ENCODE peak calls at places on chromosomes 16 and 17, in seven cellular contexts. I is effector memory CD8-positive, alpha-beta T cell; U is ACHN; V is iris pigment epithelial cell; N is A172; C is Panc1; P is AG04449. J is an unnamed sample.

GRCh38 chr16:84039696-84040095 is 2.9 kb downstream of the SLC38A8 start:
- DNase-seq in N (no peak), V (no peak), P (no peak), U (no peak), C (no peak), I (no peak), J (no peak)

GRCh38 chr16:29995911-29996772 is at the start of gene INO80E:
- DNase-seq in N (peak), I (peak), U (peak), P (no peak), C (peak), V (peak), J (peak)

GRCh38 chr17:8825802-8826201 is 26.6 kb upstream of the MFSD6L start:
- DNase-seq in V (no peak), I (no peak), U (no peak), P (no peak), N (no peak), C (no peak), J (no peak)

GRCh38 chr16:74757347-74757746 is 17.3 kb downstream of the FA2H start:
- DNase-seq in V (no peak), I (no peak), N (no peak), U (no peak), P (no peak), C (no peak), J (no peak)

GRCh38 chr16:89905511-89906140 is 13.0 kb upstream of the MC1R start:
- DNase-seq in N (peak), V (no peak), U (no peak), I (no peak), P (no peak), C (no peak), J (no peak)

GRCh38 chr16:79190542-79190941 is 410.0 kb downstream of the MAF start:
- DNase-seq in I (no peak), U (no peak), C (no peak), N (no peak), V (no peak), P (no peak), J (no peak)

GRCh38 chr16:2954647-2955381 is 9.3 kb upstream of the KREMEN2 start:
- DNase-seq in P (no peak), C (no peak), I (no peak), N (no peak), V (no peak), U (no peak), J (no peak)

GRCh38 chr17:3962217-3963069 is 1.8 kb downstream of the ATP2A3 start:
- DNase-seq in I (no peak), N (no peak), U (no peak), V (no peak), P (no peak), C (no peak), J (no peak)

GRCh38 chr17:37527249-37527851 is 37.7 kb downstream of the DUSP14 start:
- DNase-seq in U (peak), C (peak), N (peak), I (no peak), P (no peak), V (peak), J (peak)

GRCh38 chr17:29949708-29950107 is 8.3 kb downstream of the EFCAB5 start:
- DNase-seq in C (no peak), V (no peak), U (no peak), N (no peak), I (no peak), P (no peak), J (no peak)

GRCh38 chr17:62824290-62825135 is 16.4 kb upstream of the MARCHF10 start:
- DNase-seq in P (peak), V (peak), U (peak), N (peak), I (no peak), C (no peak), J (peak)

GRCh38 chr17:38967290-38967738 is at the start of gene FBXO47:
- DNase-seq in I (peak), C (no peak), V (peak), P (no peak), U (peak), N (no peak), J (peak)

GRCh38 chr17:77724876-77725615 is 233.5 kb upstream of the TNRC6C start:
- DNase-seq in I (no peak), U (no peak), V (no peak), N (no peak), C (no peak), P (no peak), J (no peak)

GRCh38 chr16:85541619-85542547 is 71.2 kb upstream of the GSE1 start:
- DNase-seq in N (no peak), C (no peak), U (no peak), P (no peak), I (no peak), V (no peak), J (no peak)

GRCh38 chr16:9821970-9822369 is 360.3 kb downstream of the GRIN2A start:
- DNase-seq in P (no peak), C (no peak), I (no peak), V (no peak), N (no peak), U (no peak), J (no peak)

GRCh38 chr16:79897444-79898146 is 297.1 kb upstream of the MAF start:
- DNase-seq in I (no peak), N (peak), P (no peak), V (peak), C (no peak), U (peak), J (peak)

GRCh38 chr17:31515226-31515759 is 123.8 kb downstream of the RAB11FIP4 start:
- DNase-seq in N (no peak), V (no peak), I (no peak), U (no peak), P (no peak), C (no peak), J (no peak)

GRCh38 chr17:37121616-37122015 is 172.9 kb downstream of the AATF start:
- DNase-seq in C (no peak), U (no peak), I (no peak), P (no peak), V (no peak), N (no peak), J (no peak)

GRCh38 chr17:77476920-77477805 is 336.4 kb downstream of the SEC14L1 start:
- DNase-seq in N (peak), U (no peak), V (peak), P (peak), I (no peak), C (no peak), J (no peak)

GRCh38 chr17:33508215-33508614 is 215.1 kb upstream of the ASIC2 start:
- DNase-seq in N (no peak), C (no peak), U (no peak), P (no peak), I (no peak), V (no peak), J (no peak)

GRCh38 chr17:18968945-18969887 is 17.3 kb downstream of the SLC5A10 start:
- DNase-seq in V (no peak), U (peak), P (no peak), I (no peak), C (no peak), N (peak), J (peak)

GRCh38 chr17:49739662-49740271 is 24.2 kb downstream of the FAM117A start:
- DNase-seq in I (peak), N (no peak), P (no peak), C (no peak), U (no peak), V (peak), J (no peak)

GRCh38 chr17:73722163-73722562 is 77.9 kb upstream of the SDK2 start:
- DNase-seq in I (peak), P (no peak), V (no peak), N (no peak), U (no peak), C (no peak), J (no peak)

GRCh38 chr16:52912565-52913173 is 140.0 kb downstream of the CHD9NB start:
- DNase-seq in V (peak), P (peak), U (peak), N (peak), I (peak), C (peak), J (peak)

GRCh38 chr16:1713933-1714332 is 7.9 kb downstream of the MAPK8IP3 start:
- DNase-seq in I (no peak), V (no peak), C (no peak), N (no peak), U (no peak), P (no peak), J (no peak)

GRCh38 chr17:17181666-17182600 is 24.2 kb downstream of the PLD6 start:
- DNase-seq in V (no peak), P (no peak), C (no peak), I (no peak), N (no peak), U (no peak), J (no peak)

GRCh38 chr16:29943846-29944669 is 17.8 kb upstream of the TMEM219 start:
- DNase-seq in C (peak), I (no peak), U (peak), N (peak), V (peak), P (peak), J (peak)

GRCh38 chr17:82394296-82394695 is 22.7 kb downstream of the UTS2R start:
- DNase-seq in N (no peak), C (no peak), U (no peak), P (no peak), V (no peak), I (no peak), J (no peak)

GRCh38 chr16:87739801-87740200 is 26.0 kb downstream of the KLHDC4 start:
- DNase-seq in V (no peak), I (no peak), P (no peak), N (no peak), C (no peak), U (no peak), J (no peak)

GRCh38 chr17:5785867-5786509 is 201.7 kb upstream of the NLRP1 start:
- DNase-seq in N (peak), U (peak), C (no peak), P (no peak), V (peak), I (no peak), J (no peak)

GRCh38 chr16:2224183-2224486 is 744 bp downstream of the E4F1 start:
- DNase-seq in N (peak), I (no peak), U (no peak), C (no peak), V (peak), P (no peak), J (no peak)